ENCODE peak calls at places on chromosomes 4 and X, in four cellular contexts. N, X, M and C are unnamed samples.

GRCh38 chr4:99633772-99634171 is 23.9 kb downstream of the C4orf54 start:
- DNase-seq in N (no peak), M (no peak), X (no peak), C (no peak)

GRCh38 chr4:155008389-155008788 is 200.0 kb upstream of the NPY2R start:
- DNase-seq in X (no peak), N (no peak), M (no peak), C (no peak)

GRCh38 chr4:157590679-157591078 is 370.2 kb downstream of the GRIA2 start:
- DNase-seq in X (no peak), N (no peak), M (no peak), C (no peak)

GRCh38 chrX:40176256-40176978 is 78.7 kb upstream of the BCOR start:
- DNase-seq in X (peak; percentile 67), N (peak; percentile 86), M (peak; percentile 25), C (peak; percentile 75)

GRCh38 chrX:108347800-108348199 is 90.4 kb downstream of the COL4A6 start:
- DNase-seq in N (no peak), M (no peak), X (no peak), C (no peak)

GRCh38 chrX:37905436-37906147 is 58.2 kb upstream of the DYNLT3 start:
- DNase-seq in N (no peak), M (no peak), X (no peak), C (no peak)

GRCh38 chrX:98506907-98507306 is 1623.2 kb downstream of the RPA4 start:
- DNase-seq in M (no peak), X (no peak), N (no peak), C (no peak)

GRCh38 chr4:14196141-14196540 is 568.6 kb upstream of the BOD1L1 start:
- DNase-seq in X (no peak), M (peak; percentile 48), N (no peak), C (no peak)

GRCh38 chr4:172073590-172073989 is 260.4 kb downstream of the GALNTL6 start:
- DNase-seq in N (no peak), X (no peak), M (no peak), C (no peak)

GRCh38 chr4:165906272-165906671 is 33.2 kb downstream of the TLL1 start:
- DNase-seq in N (no peak), M (no peak), X (no peak), C (no peak)

GRCh38 chr4:6390357-6390756 is 82.1 kb downstream of the PPP2R2C start:
- DNase-seq in N (no peak), M (no peak), X (no peak), C (no peak)

GRCh38 chr4:169440446-169440845 is 169.7 kb upstream of the SH3RF1 start:
- DNase-seq in N (no peak), X (no peak), M (no peak), C (no peak)

GRCh38 chr4:131974730-131975129 is 1174.4 kb upstream of the PCDH10 start:
- DNase-seq in X (peak; percentile 6), M (no peak), N (no peak), C (no peak)

GRCh38 chr4:173448103-173448502 is 49.2 kb upstream of the SCRG1 start:
- DNase-seq in M (no peak), X (no peak), N (peak; percentile 87), C (no peak)

GRCh38 chrX:97740886-97741285 is 857.2 kb downstream of the RPA4 start:
- DNase-seq in N (no peak), X (no peak), M (no peak), C (no peak)

GRCh38 chr4:142353149-142353738 is 492.9 kb downstream of the INPP4B start:
- DNase-seq in M (peak; percentile 6), N (no peak), X (no peak), C (no peak)

GRCh38 chr4:99436462-99436861 is 1.3 kb upstream of the ADH7 start:
- DNase-seq in N (no peak), M (no peak), X (no peak), C (no peak)

GRCh38 chrX:85084770-85085393 is 81.2 kb downstream of the APOOL start:
- DNase-seq in X (peak; percentile 39), N (no peak), M (peak; percentile 4), C (peak; percentile 50)

GRCh38 chr4:10524196-10524833 is 67.1 kb upstream of the ZNF518B start:
- DNase-seq in X (no peak), N (no peak), M (no peak), C (no peak)
- TF ChIP-seq CTCF in X (no peak), N (no peak), M (no peak), C (no peak)

GRCh38 chr4:59994118-59994517 is 1206.0 kb upstream of the ADGRL3 start:
- DNase-seq in M (no peak), N (no peak), X (no peak), C (no peak)
- TF ChIP-seq CTCF in M (peak; percentile 19), N (no peak), X (no peak), C (no peak)

DNA sequence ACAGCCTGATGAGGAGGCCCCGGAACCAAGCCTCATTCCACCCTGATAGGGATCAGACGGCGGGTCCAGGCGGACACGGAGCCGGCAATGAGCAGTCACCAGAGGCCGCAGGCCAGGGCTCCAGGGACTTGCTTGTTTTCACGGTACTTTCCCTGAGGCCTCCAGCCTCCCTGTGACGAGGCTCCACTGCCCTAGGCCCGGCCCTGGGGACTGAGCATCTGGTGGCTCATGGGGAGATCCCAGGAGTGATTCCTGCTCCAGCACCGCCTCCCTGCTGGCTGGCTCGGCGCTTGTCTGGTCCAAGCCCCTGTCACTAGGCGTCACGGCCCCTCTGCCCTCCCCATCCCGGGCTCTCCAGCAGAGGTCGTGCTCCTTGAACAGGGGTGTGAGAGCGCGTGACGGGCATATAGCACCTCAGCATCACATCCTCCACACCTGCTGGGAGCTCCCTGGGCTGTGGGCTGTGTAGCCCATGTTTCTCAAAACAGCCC is 14.1 kb downstream of the HTRA3 start:
- DNase-seq in X (no peak), M (no peak), N (peak; percentile 66), C (no peak)
- TF ChIP-seq CTCF in X (no peak), M (no peak), N (no peak), C (no peak)

GRCh38 chr4:162645381-162645780 is 481.6 kb upstream of the FSTL5 start:
- DNase-seq in N (no peak), X (no peak), M (no peak), C (no peak)
- TF ChIP-seq CTCF in N (no peak), X (no peak), M (no peak), C (no peak)

DNA sequence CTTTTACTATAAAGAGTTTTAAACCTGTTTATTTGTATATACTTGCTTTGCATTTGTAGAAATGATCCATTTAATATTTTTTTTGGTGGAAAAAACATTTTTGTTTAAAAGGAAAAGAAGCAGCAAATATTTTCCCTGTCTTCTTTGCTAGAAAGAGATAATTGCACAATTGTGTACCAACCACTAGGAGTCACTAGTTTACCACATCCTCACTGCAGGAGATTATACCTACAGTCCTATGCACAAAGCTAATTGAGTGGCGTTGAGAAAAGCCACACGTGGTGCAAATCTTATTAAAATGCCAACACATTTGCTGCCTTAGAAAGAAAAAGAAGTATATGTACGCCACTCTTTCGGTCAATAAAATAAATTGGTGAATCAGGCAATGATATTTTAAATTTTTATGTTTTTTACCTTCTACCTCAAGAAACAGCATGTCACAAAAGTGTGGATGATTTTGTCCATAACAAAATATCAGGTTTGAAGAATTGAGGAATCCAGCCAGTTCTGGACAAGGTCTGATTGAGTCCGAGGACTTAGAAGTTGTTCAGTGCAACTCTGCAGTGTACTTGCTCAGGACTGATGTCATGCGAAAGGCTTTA is 102.9 kb downstream of the GRXCR1 start:
- DNase-seq in M (no peak), N (no peak), X (peak; percentile 32), C (peak; percentile 53)
- TF ChIP-seq CTCF in M (peak; percentile 74), N (no peak), X (peak; percentile 69), C (peak; percentile 41)

DNA sequence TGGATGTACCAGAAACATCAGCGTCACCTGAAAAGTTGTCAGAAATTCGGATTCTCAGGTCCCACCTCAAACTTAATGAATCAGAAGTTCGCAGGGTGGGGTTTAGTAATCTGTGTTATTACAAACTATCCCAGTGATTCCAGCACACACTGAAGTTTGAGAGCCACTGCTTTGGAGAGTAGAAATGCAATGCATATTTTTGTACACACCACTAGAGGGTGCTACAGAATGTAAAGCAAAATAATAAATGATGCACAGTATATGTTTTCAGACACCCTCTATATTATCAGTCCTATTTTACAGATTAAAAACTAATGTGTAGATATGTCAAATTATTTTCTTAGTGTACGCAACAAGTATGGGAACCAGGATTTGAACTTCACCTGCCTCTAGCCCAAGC is 2.5 kb upstream of the MORF4L2 start:
- DNase-seq in N (no peak), X (peak; percentile 24), M (no peak), C (peak; percentile 17)
- TF ChIP-seq CTCF in N (peak; percentile 14), X (peak; percentile 54), M (peak; percentile 71), C (peak; percentile 60)

GRCh38 chr4:25535278-25535677 is 120.4 kb upstream of the SLC34A2 start:
- DNase-seq in N (no peak), X (no peak), M (no peak), C (no peak)

GRCh38 chr4:25532579-25532978 is 123.1 kb upstream of the SLC34A2 start:
- DNase-seq in N (no peak), M (no peak), X (no peak), C (no peak)

GRCh38 chr4:25533237-25533636 is 122.4 kb upstream of the SLC34A2 start:
- DNase-seq in N (no peak), X (no peak), M (no peak), C (no peak)

GRCh38 chr4:25528391-25528790 is 127.3 kb upstream of the SLC34A2 start:
- DNase-seq in X (no peak), M (no peak), N (no peak), C (no peak)

DNA sequence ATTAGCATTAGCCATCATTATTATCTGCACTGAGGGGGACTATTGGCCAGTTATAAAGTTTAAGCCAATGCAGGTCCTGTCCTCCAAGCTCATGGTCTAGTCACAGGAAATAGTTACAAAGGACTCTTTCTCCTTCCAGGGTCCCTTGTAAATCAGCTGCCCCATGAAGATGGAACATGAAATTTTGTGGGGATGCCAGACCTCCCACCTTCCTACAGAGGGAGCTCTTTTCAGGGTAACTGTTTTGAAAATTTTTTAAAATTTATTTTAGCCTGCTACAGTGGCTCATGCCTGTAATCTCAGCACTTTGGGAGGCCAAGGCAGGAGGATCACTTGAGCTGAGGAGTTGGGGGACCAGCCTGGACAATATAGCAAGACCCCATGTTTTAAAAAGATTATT is 124.4 kb upstream of the SLC34A2 start:
- DNase-seq in X (no peak), M (no peak), N (no peak), C (no peak)
- TF ChIP-seq CTCF in X (no peak), M (peak; percentile 63), N (no peak), C (no peak)

GRCh38 chrX:125132274-125132673 is 187.4 kb upstream of the TEX13C start:
- DNase-seq in X (peak; percentile 6), M (no peak), N (no peak), C (no peak)

GRCh38 chrX:125131146-125131545 is 188.5 kb upstream of the TEX13C start:
- DNase-seq in X (no peak), M (no peak), N (no peak), C (no peak)
- TF ChIP-seq CTCF in X (no peak), M (peak; percentile 74), N (no peak), C (peak; percentile 22)

DNA sequence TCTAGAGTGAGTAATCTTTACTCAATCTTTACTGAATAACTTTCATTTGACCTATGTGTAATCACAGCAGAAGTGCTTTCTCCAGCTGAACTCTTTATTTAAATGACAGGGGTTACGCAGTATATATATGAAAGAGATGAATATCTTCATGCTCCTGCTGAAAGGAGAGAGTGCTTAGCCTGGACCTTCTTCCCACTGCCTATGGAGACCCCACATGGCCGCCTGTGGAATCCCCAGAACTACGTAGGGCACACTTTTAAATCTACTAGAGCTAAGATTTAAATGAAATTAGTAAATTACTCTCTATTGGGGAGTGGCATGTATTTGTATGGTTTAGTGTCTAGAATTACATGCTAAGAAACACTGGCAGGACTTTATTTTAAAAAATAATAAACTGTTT is 391.2 kb downstream of the ANKRD50 start:
- DNase-seq in X (no peak), M (no peak), N (no peak), C (no peak)
- TF ChIP-seq CTCF in X (no peak), M (no peak), N (no peak), C (no peak)